ENCODE peak calls at places on chromosomes 12 and 14, in eight cellular contexts. K is esophagus squamous epithelium, F is ascending aorta, G is cardiac muscle cell, D is suprapubic skin, U is right cardiac atrium, E is ovary, L is SK-N-SH. C is an unnamed sample.
A peak's percentile ranks its signal among the peaks of the same experiment; 100 is the strongest.

GRCh38 chr12:111211910-111212757 is 156.8 kb downstream of the PHETA1 start:
- DNase-seq in K (no peak), F (no peak), G (peak; percentile 79), D (no peak), U (no peak), E (no peak), L (no peak), C (peak; percentile 91)

GRCh38 chr14:68814376-68815287 is 21.8 kb upstream of the ZFP36L1 start:
- DNase-seq in K (no peak), F (no peak), G (peak; percentile 70), D (peak; percentile 80), U (peak; percentile 76), E (peak; percentile 67), L (peak; percentile 71), C (peak; percentile 88)

GRCh38 chr12:124906606-124907261 is 7.7 kb downstream of the UBC start:
- DNase-seq in K (no peak), F (peak; percentile 95), G (peak; percentile 93), D (peak; percentile 94), U (peak; percentile 90), E (peak; percentile 74), L (peak; percentile 80), C (peak; percentile 98)

GRCh38 chr12:12244341-12244740 is 22.5 kb downstream of the LRP6 start:
- DNase-seq in K (no peak), F (no peak), G (no peak), D (no peak), U (no peak), E (no peak), L (no peak), C (no peak)

GRCh38 chr12:96177013-96177412 is 17.2 kb upstream of the ELK3 start:
- DNase-seq in K (no peak), F (no peak), G (no peak), D (no peak), U (no peak), E (no peak), L (no peak), C (no peak)

GRCh38 chr12:120496353-120497340 is 734 bp downstream of the DYNLL1 start:
- DNase-seq in K (no peak), F (peak; percentile 80), G (peak; percentile 72), D (peak; percentile 86), U (peak; percentile 88), E (peak; percentile 83), L (peak; percentile 81), C (peak; percentile 85)

GRCh38 chr12:89821901-89822300 is 113.3 kb upstream of the ATP2B1 start:
- DNase-seq in K (no peak), F (no peak), G (no peak), D (no peak), U (no peak), E (no peak), L (no peak), C (no peak)

GRCh38 chr12:90909069-90909676 is 45.8 kb downstream of the CCER1 start:
- DNase-seq in K (no peak), F (no peak), G (peak; percentile 73), D (no peak), U (no peak), E (no peak), L (peak; percentile 17), C (peak; percentile 79)

GRCh38 chr12:13970803-13971202 is 10.6 kb downstream of the GRIN2B start:
- DNase-seq in K (no peak), F (no peak), G (no peak), D (no peak), U (no peak), E (no peak), L (no peak), C (no peak)

GRCh38 chr12:115313929-115314328 is 630.0 kb upstream of the TBX3 start:
- DNase-seq in K (no peak), F (no peak), G (no peak), D (no peak), U (no peak), E (no peak), L (no peak), C (no peak)

GRCh38 chr14:61643546-61643945 is 51.8 kb upstream of the HIF1A start:
- DNase-seq in K (no peak), F (no peak), G (no peak), D (no peak), U (no peak), E (no peak), L (no peak), C (no peak)

GRCh38 chr12:47741340-47741703 is 16.0 kb upstream of the ENDOU start:
- DNase-seq in K (no peak), F (peak; percentile 86), G (peak; percentile 68), D (peak; percentile 88), U (peak; percentile 93), E (peak; percentile 73), L (peak; percentile 79), C (no peak)
- H3K4me3 ChIP-seq in K (no peak overlapping the region), F (no peak overlapping the region), G (no peak overlapping the region), D (no peak overlapping the region), U (no peak overlapping the region), E (no peak overlapping the region), L (no peak overlapping the region), C (no peak overlapping the region)

DNA sequence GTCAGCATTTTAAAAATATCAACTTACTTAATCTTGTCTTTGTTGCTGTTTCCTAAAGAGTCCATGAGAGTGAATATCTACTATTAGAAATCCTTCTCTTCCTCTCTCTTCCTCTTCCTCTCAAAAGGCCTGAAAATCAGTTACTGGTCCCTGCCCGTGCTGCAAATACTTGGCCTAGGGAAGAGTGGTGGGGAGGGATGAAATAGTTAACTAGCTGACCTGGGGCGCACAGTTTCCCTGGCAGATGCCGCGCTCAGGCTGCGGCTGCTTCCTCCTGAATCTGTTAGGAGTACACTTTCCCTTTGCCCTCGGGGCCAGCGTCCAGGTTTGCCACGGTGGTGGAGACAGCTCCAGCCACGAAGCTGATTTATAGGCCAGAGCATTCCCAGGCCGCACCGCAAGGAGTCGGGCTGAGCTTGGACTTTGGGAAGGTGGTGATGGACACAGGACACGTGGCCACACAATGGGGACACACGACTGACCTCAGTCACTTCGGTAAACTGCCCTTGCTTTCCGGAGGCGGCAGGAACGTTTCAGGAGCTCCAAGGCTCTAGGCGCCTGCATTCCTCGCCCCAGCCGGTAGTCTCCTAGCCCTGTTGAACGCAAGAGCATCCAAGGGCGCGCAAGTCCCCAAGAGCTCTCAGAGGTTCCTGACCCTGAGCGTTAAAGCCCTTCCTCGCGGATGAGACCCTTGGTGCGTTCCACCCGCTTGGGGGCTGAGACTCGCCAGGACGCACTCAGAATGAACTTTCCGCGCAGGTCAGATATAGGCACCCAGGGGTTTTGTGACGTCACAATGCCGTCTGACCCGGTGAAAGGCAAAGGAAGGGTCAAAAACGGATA is 7.1 kb upstream of the ASCL1 start:
- DNase-seq in K (no peak), F (no peak), G (peak; percentile 55), D (no peak), U (no peak), E (no peak), L (no peak), C (peak; percentile 89)
- H3K27me3 ChIP-seq in K (peaks cover 17% of the 10 kb centered on the region), F (no peaks in the 10 kb centered on the region), G (peaks cover 95% of the 10 kb centered on the region), D (peaks cover 68% of the 10 kb centered on the region), U (peaks cover 3% of the 10 kb centered on the region), E (no peaks in the 10 kb centered on the region), L (no peaks in the 10 kb centered on the region), C (peaks cover 94% of the 10 kb centered on the region)

GRCh38 chr14:48967419-48967818 is 618.8 kb downstream of the RPS29 start:
- DNase-seq in K (no peak), F (no peak), G (no peak), D (no peak), U (no peak), E (no peak), L (no peak), C (no peak)
- H3K4me1 ChIP-seq in K (no peaks in the 10 kb centered on the region), F (no peaks in the 10 kb centered on the region), G (peaks cover 12% of the 10 kb centered on the region), D (no peaks in the 10 kb centered on the region), U (no peaks in the 10 kb centered on the region), E (no peaks in the 10 kb centered on the region), L (peaks cover 8% of the 10 kb centered on the region), C (no peaks in the 10 kb centered on the region)

GRCh38 chr14:66405158-66405557 is 81.0 kb upstream of the CCDC196 start:
- DNase-seq in K (no peak), F (no peak), G (peak; percentile 45), D (no peak), U (no peak), E (no peak), L (no peak), C (no peak)

GRCh38 chr14:66401447-66402095 is 84.6 kb upstream of the CCDC196 start:
- DNase-seq in K (no peak), F (no peak), G (no peak), D (no peak), U (no peak), E (no peak), L (peak; percentile 8), C (no peak)

GRCh38 chr14:66404051-66404450 is 82.1 kb upstream of the CCDC196 start:
- DNase-seq in K (no peak), F (no peak), G (no peak), D (no peak), U (no peak), E (no peak), L (no peak), C (no peak)

GRCh38 chr14:66398437-66398836 is 87.7 kb upstream of the CCDC196 start:
- DNase-seq in K (no peak), F (no peak), G (no peak), D (no peak), U (no peak), E (no peak), L (no peak), C (no peak)

GRCh38 chr14:66403183-66403582 is 83.0 kb upstream of the CCDC196 start:
- DNase-seq in K (no peak), F (no peak), G (no peak), D (no peak), U (no peak), E (no peak), L (no peak), C (no peak)
- H3K4me3 ChIP-seq in K (no peak overlapping the region), F (no peak overlapping the region), G (no peak overlapping the region), D (no peak overlapping the region), U (no peak overlapping the region), E (no peak overlapping the region), L (no peak overlapping the region), C (no peak overlapping the region)

DNA sequence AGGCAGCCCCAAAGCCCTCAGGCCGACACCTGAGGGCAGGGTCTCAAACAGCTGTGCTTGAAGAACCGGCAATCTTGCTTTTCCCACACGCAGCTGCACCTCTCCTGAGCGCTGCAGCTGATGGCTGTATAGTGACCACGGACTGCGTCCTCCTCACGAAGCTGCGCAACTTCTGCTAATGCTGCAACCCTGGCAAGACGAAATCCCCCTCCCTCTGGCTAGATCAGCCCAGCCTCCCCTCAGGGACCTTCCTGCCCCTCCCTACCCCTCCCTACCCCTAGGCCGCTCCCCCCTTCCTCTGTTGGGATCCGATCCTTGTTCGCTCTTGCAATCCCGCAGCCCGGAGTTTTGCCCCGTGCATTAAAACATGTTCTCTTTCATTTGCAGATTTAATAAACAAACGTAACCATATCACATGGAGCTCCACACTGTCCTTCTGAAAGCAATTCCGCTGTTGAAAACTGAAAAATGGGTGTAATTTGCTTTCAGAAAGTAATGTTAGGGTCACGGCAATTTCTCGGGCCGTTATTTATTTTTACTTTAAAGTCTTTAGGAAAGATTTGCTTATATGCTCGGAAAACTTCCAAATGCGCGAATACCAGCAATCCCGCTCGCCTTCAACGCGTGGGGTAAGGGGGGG is 4.8 kb upstream of the PAX9 start:
- DNase-seq in K (no peak), F (no peak), G (no peak), D (no peak), U (no peak), E (no peak), L (no peak), C (no peak)
- H3K27me3 ChIP-seq in K (peaks cover 27% of the 10 kb centered on the region), F (peaks cover 51% of the 10 kb centered on the region), G (peaks cover 100% of the 10 kb centered on the region), D (peaks cover 100% of the 10 kb centered on the region), U (peaks cover 6% of the 10 kb centered on the region), E (peaks cover 5% of the 10 kb centered on the region), L (peaks cover 94% of the 10 kb centered on the region), C (peaks cover 100% of the 10 kb centered on the region)

C was measured in endodermal cell.